ENCODE peak calls at places on chromosomes 6 and 20, in four cellular contexts. B is HCT116, H is GM12878, L is HepG2. V is an unnamed sample.

GRCh38 chr6:43687437-43688347 is at the start of gene MRPS18A:
- DNase-seq in L (peak), H (no peak), B (peak), V (peak)

GRCh38 chr20:41009960-41010359 is 18.7 kb upstream of the TOP1 start:
- DNase-seq in H (no peak), B (no peak), L (peak), V (no peak)

GRCh38 chr6:129419324-129419723 is 290.7 kb downstream of the ARHGAP18 start:
- DNase-seq in L (no peak), H (no peak), B (no peak), V (no peak)

GRCh38 chr6:89492025-89492640 is 59.2 kb downstream of the ANKRD6 start:
- DNase-seq in B (no peak), H (no peak), L (no peak), V (no peak)

GRCh38 chr6:30646450-30647038 is 389 bp upstream of the C6orf136 start:
- DNase-seq in B (no peak), H (no peak), L (no peak), V (no peak)

GRCh38 chr6:43396408-43397149 is 27.1 kb upstream of the ZNF318 start:
- DNase-seq in B (no peak), H (no peak), L (no peak), V (peak)

GRCh38 chr6:20168668-20169633 is 43.3 kb downstream of the MBOAT1 start:
- DNase-seq in H (no peak), L (no peak), B (no peak), V (no peak)

GRCh38 chr20:41369673-41370072 is 3.1 kb upstream of the EMILIN3 start:
- DNase-seq in L (no peak), B (no peak), H (no peak), V (no peak)

GRCh38 chr6:73798592-73798991 is 102.6 kb downstream of the CD109 start:
- DNase-seq in B (peak), H (no peak), L (peak), V (no peak)

GRCh38 chr6:88476388-88476787 is 310.2 kb upstream of the CNR1 start:
- DNase-seq in B (no peak), L (no peak), H (no peak), V (no peak)

GRCh38 chr6:34143196-34143883 is 2.5 kb downstream of the GRM4 start:
- DNase-seq in H (no peak), L (no peak), B (no peak), V (no peak)

DNA sequence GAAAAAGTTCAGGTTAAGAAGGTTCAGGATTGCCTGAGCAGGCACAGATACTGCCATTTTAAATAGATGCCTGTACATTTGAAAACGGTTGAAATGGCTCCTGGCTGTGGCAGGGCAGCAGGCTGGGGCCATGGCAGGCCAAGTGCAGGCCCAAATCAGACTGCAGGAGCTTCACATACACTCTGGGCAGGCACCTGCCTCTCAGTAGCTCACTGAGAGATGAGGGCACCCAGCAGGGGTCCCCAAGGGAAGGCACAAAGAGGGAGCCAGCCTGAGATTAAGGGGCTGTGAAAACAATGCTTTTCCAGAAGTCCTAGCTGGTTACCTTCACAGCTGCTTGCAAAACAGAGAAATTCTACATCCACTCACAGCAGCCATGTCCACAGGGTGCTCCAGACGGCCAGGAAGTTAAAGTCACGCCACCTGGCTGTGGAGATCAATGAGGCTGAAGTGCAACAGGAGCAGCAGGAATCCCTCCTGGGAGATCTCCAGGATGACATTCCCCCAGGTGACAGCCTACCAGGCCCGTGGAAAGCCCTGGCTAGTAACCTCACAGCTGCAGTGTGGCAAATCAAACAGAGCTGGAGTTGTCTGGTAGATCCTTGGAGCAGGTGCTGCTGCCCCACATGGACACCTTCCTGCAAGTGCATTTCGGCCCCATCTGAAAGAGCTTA is 6.2 kb upstream of the RAET1E start:
- DNase-seq in H (no peak), B (no peak), L (no peak), V (no peak)
- TF ChIP-seq JUND in H (no peak), B (no peak), L (no peak), V (no peak)

GRCh38 chr6:53347250-53347920 is 1.4 kb downstream of the ELOVL5 start:
- DNase-seq in H (no peak), B (no peak), L (no peak), V (no peak)
- TF ChIP-seq JUND in H (no peak), B (no peak), L (no peak), V (no peak)

DNA sequence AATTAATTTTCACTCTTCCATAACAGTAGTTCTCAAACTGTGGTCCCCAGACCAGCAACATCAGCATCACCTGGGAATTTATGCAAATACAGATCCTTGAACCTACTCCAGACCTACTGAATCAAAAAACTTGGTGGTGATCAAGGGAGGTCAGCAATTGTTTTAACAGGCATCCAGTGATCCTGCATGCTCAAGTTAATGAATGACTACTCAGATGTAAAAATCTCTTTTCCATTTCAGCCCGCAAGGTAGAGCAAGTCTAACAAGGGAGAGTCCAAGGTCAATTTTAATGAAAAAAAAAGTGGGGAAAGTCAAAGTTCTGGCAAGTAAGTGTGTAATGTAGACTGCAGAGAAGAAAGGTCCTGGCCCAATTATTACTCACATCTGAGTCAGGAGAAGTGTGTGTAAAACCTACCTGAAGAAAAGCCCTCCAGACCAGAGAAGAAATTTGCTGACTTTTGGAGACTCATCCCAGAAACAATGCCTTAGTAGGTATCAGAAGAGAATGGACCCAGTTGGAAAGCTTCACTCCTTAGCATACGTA is 193.5 kb downstream of the UBE3D start:
- DNase-seq in L (peak), B (no peak), H (no peak), V (no peak)
- TF ChIP-seq JUND in L (no peak), B (no peak), H (no peak), V (no peak)

GRCh38 chr6:161333410-161333809 is 59.5 kb upstream of the AGPAT4 start:
- DNase-seq in L (no peak), H (no peak), B (no peak), V (no peak)

GRCh38 chr6:161327360-161327953 is 53.6 kb upstream of the AGPAT4 start:
- DNase-seq in L (no peak), B (peak), H (no peak), V (no peak)
- TF ChIP-seq JUND in L (no peak), B (no peak), H (no peak), V (no peak)

DNA sequence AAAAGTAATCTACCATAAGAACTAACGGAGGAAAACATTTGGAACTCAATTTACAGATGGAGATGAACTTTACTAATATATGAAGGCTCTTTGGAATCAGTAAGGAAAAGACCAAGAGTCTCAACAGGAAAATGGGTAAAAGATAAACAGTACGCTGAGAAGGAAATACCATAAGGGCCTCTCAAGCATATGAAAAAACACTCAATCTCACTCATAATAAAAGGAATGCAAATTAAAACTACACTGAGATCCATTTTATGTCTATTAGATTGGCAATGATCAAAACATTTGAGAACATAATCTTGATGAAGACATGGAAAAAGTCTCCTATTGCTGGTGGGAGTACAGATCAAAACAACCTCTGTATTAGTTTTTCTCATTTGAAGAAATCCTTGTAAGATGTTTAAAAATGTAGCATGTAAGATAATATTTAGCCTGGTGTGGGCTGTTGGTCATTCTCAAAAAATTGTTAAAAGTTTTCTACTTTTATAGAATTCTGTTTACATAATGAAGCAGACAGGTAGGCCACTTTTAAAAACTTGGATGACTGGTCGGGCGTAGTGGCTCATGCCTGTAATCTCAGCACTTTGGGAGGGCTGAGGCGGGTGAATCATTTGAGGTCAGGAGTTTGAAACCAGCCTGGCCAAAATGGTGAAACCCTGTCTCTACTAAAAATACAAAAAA is 14.5 kb downstream of the REV3L start:
- DNase-seq in H (no peak), B (no peak), L (no peak), V (no peak)
- TF ChIP-seq JUND in H (no peak), B (no peak), L (no peak), V (no peak)

GRCh38 chr20:10714236-10714975 is 40.6 kb upstream of the JAG1 start:
- DNase-seq in L (no peak), B (no peak), H (no peak), V (no peak)

GRCh38 chr20:10713161-10713560 is 39.4 kb upstream of the JAG1 start:
- DNase-seq in H (no peak), B (no peak), L (no peak), V (no peak)

GRCh38 chr20:10709916-10710315 is 36.1 kb upstream of the JAG1 start:
- DNase-seq in B (no peak), L (no peak), H (no peak), V (no peak)

GRCh38 chr20:10710995-10711775 is 37.4 kb upstream of the JAG1 start:
- DNase-seq in B (no peak), L (peak), H (no peak), V (no peak)

DNA sequence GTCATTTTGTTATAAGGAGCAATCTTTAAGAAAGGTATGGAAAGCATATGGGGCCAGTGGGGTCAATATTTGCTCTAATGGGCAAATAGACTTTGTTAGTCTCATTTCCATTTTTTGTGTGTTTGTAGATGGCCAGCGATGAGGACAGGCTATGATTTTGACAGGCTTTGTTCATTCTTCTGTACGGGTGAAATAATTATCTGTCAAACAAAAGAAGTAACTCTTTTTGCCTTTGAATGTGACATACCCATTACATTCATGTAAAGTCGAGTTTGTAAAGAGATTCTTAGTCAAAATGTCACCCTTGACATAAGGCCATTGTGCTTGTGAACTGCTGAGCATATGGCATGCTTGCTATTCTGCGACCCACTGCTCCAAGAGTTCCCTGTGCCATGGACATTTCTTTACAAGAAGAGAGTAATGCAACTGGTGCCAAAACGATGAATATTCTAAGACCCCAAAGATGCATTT is 38.1 kb upstream of the JAG1 start:
- DNase-seq in L (peak), B (no peak), H (no peak), V (no peak)
- TF ChIP-seq JUND in L (no peak), B (no peak), H (no peak), V (no peak)

GRCh38 chr20:13341737-13342393 is 120.8 kb downstream of the ISM1 start:
- DNase-seq in L (no peak), B (no peak), H (no peak), V (no peak)
- TF ChIP-seq JUND in L (no peak), B (no peak), H (no peak), V (no peak)

GRCh38 chr6:157322792-157323113 is 566 bp downstream of the TMEM242 start:
- DNase-seq in B (no peak), L (no peak), H (no peak), V (no peak)

GRCh38 chr6:157323114-157323923 is at the start of gene TMEM242:
- DNase-seq in H (peak), B (peak), L (peak), V (peak)

GRCh38 chr6:157326979-157327378 is 3.7 kb upstream of the TMEM242 start:
- DNase-seq in H (no peak), L (peak), B (no peak), V (peak)

GRCh38 chr6:157325069-157325805 is 1.9 kb upstream of the TMEM242 start:
- DNase-seq in H (no peak), B (no peak), L (peak), V (no peak)

GRCh38 chr6:157323924-157324276 is 581 bp upstream of the TMEM242 start:
- DNase-seq in L (peak), B (peak), H (no peak), V (peak)
- TF ChIP-seq JUND in L (no peak), B (no peak), H (no peak), V (no peak)

GRCh38 chr20:63680857-63681608 is 15.4 kb upstream of the TNFRSF6B start:
- DNase-seq in H (no peak), L (no peak), B (no peak), V (no peak)
- TF ChIP-seq JUND in H (no peak), L (no peak), B (no peak), V (no peak)

GRCh38 chr20:38883081-38883980 is 42.9 kb upstream of the FAM83D start:
- DNase-seq in H (no peak), L (no peak), B (no peak), V (no peak)

GRCh38 chr20:38881806-38882440 is 44.3 kb upstream of the FAM83D start:
- DNase-seq in L (no peak), B (no peak), H (no peak), V (no peak)

GRCh38 chr20:38878798-38879197 is 47.4 kb upstream of the FAM83D start:
- DNase-seq in L (peak), H (no peak), B (no peak), V (peak)

GRCh38 chr20:38882600-38882999 is 43.6 kb upstream of the FAM83D start:
- DNase-seq in H (no peak), L (no peak), B (no peak), V (no peak)

GRCh38 chr20:38880952-38881735 is 45.1 kb upstream of the FAM83D start:
- DNase-seq in L (no peak), H (no peak), B (no peak), V (no peak)
- TF ChIP-seq JUND in L (no peak), H (no peak), B (no peak), V (no peak)